ENCODE peak calls at places on chromosome 12, in ten cellular contexts. R is HepG2; L is T-helper 2 cell treated with Interferon-gamma antibody and Interleukin-4, amounts not matched to agents 5 μg/mL and 100 μg/mL, for 36 hours; G is activated T-cell treated with anti-CD3 and anti-CD28 coated beads for 1 hour; N is GM13976; Q is M059J; W is NCI-H2081; I is activated CD8-positive, alpha-beta memory T cell treated with anti-CD3 and anti-CD28 coated beads for 48 hours; T is naive B cell; E is pancreas. V is an unnamed sample.
A peak's percentile ranks its signal among the peaks of the same experiment; 100 is the strongest.

GRCh38 chr12:104477812-104478388 is 21.2 kb downstream of the CHST11 start:
- DNase-seq in R (no peak), L (no peak), G (no peak), N (no peak), Q (no peak), W (no peak), I (no peak), T (no peak), E (no peak), V (no peak)

GRCh38 chr12:4809013-4809448 is 88.8 kb downstream of the GALNT8 start:
- DNase-seq in R (no peak), L (no peak), G (no peak), N (peak; percentile 61), Q (no peak), W (no peak), I (no peak), T (no peak), E (no peak), V (no peak)

GRCh38 chr12:51538599-51538998 is 52.4 kb upstream of the SCN8A start:
- DNase-seq in R (no peak), L (no peak), G (no peak), N (no peak), Q (no peak), W (no peak), I (no peak), T (no peak), E (no peak), V (no peak)

GRCh38 chr12:50666023-50666422 is 97.9 kb upstream of the ATF1 start:
- DNase-seq in R (no peak), L (no peak), G (no peak), N (no peak), Q (no peak), W (no peak), I (no peak), T (no peak), E (no peak), V (no peak)

GRCh38 chr12:119235352-119235751 is 56.6 kb downstream of the HSPB8 start:
- DNase-seq in R (no peak), L (no peak), G (no peak), N (no peak), Q (no peak), W (no peak), I (no peak), T (no peak), E (no peak), V (no peak)

GRCh38 chr12:89636054-89636775 is 72.4 kb downstream of the ATP2B1 start:
- DNase-seq in R (no peak), L (no peak), G (no peak), N (no peak), Q (peak; percentile 72), W (no peak), I (no peak), T (no peak), E (no peak), V (no peak)

GRCh38 chr12:6238875-6239274 is 38.7 kb downstream of the CD9 start:
- DNase-seq in R (no peak), L (no peak), G (no peak), N (no peak), Q (no peak), W (no peak), I (no peak), T (no peak), E (peak; percentile 11), V (no peak)

GRCh38 chr12:68189766-68190700 is 30.5 kb upstream of the IFNG start:
- DNase-seq in R (no peak), L (peak; percentile 42), G (no peak), N (no peak), Q (peak; percentile 90), W (no peak), I (no peak), T (no peak), E (no peak), V (no peak)

GRCh38 chr12:111352300-111352993 is 16.4 kb downstream of the PHETA1 start:
- DNase-seq in R (no peak), L (no peak), G (no peak), N (no peak), Q (no peak), W (no peak), I (no peak), T (no peak), E (no peak), V (no peak)

GRCh38 chr12:132285991-132286681 is 43.3 kb downstream of the GALNT9 start:
- DNase-seq in R (peak; percentile 35), L (no peak), G (no peak), N (no peak), Q (peak; percentile 35), W (no peak), I (no peak), T (no peak), E (peak; percentile 76), V (peak; percentile 51)

GRCh38 chr12:14937689-14938088 is 648 bp downstream of the ERP27 start:
- DNase-seq in R (no peak), L (no peak), G (no peak), N (no peak), Q (no peak), W (no peak), I (no peak), T (no peak), E (no peak), V (no peak)

GRCh38 chr12:26124491-26125450 is at the start of gene BHLHE41:
- DNase-seq in R (no peak), L (no peak), G (no peak), N (peak; percentile 41), Q (peak; percentile 77), W (no peak), I (no peak), T (peak; percentile 36), E (peak; percentile 85), V (peak; percentile 81)